ENCODE peak calls at places on chromosomes 7 and 10, in ten cellular contexts. C, Z, T, Y, A, J, G, W, K and O are unnamed samples.

GRCh38 chr7:139119486-139119849 is 9.9 kb upstream of the ZC3HAV1 start:
- DNase-seq in A (no peak), T (no peak), G (no peak), Z (no peak), J (no peak), Y (no peak), K (no peak), C (no peak), W (no peak), O (no peak)

GRCh38 chr10:24953350-24954074 is 1.1 kb upstream of the PRTFDC1 start:
- DNase-seq in K (no peak), A (peak; percentile 88), W (no peak), G (no peak), J (peak; percentile 49), C (no peak), T (no peak), Z (peak; percentile 54), Y (no peak), O (no peak)

GRCh38 chr7:130961128-130961601 is 227.2 kb upstream of the KLF14 start:
- DNase-seq in A (peak; percentile 59), K (no peak), W (no peak), J (peak; percentile 48), Z (no peak), T (peak; percentile 98), G (no peak), C (peak; percentile 88), Y (no peak), O (peak; percentile 93)

GRCh38 chr7:138595454-138595853 is 105.7 kb downstream of the SVOPL start:
- DNase-seq in W (no peak), K (no peak), T (no peak), Y (no peak), G (no peak), C (no peak), A (no peak), J (no peak), Z (no peak), O (no peak)

GRCh38 chr7:110590415-110590814 is 500.5 kb upstream of the LRRN3 start:
- DNase-seq in J (no peak), T (no peak), G (no peak), Y (no peak), K (no peak), Z (no peak), A (no peak), W (no peak), C (no peak), O (no peak)

GRCh38 chr7:80165177-80165576 is 30.5 kb downstream of the GNAI1 start:
- DNase-seq in Y (no peak), W (no peak), A (no peak), Z (no peak), C (no peak), G (no peak), J (no peak), K (no peak), T (no peak), O (no peak)

GRCh38 chr10:72826346-72826745 is 67.2 kb upstream of the OIT3 start:
- DNase-seq in C (no peak), G (no peak), J (no peak), A (no peak), Z (no peak), Y (no peak), T (no peak), K (no peak), W (no peak), O (no peak)

GRCh38 chr7:5595545-5596045 is 172.0 kb upstream of the TNRC18 start:
- DNase-seq in Y (peak; percentile 39), Z (no peak), C (no peak), T (no peak), A (no peak), G (no peak), K (peak; percentile 81), W (no peak), J (peak; percentile 63), O (no peak)

DNA sequence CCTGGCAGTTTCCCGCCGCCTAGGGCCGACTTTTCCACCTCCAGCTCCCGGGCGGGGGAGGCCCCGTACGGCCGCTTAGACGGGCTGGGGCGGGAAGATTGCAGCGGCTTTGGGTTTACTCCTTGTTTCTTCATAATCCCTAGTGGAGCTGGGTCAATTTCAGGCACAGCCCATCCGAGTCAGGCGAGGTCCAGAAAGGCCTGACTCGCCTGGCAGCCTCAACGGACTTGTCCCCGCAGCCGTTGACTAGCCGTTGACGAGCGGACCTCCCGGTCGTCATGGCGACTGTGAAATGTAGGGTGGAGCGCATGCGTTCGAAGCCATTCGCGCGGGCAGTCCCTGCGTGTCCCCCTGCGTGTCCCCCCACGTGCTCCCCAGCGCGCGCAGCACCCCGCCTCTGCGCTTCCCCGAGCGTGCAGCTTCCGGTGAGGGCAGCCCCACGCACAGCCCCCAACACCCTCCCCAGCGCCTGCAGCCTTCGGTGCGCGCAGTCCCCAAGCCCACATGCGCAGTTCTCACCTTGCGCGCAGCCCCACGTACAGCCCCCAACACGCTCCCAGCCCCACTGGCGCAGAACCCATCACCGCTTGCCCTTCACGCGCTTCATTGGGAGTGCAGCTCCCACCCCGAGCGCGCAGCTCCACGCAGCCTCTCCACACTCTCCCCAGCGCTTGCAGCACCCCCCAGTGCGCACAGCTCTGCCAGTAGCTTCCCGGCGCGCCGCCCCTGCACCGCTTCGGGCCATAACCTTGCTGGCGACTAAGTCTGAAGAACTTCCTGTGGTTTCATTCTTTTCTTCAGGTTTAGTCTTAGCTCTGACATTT is 67.8 kb downstream of the TBX20 start:
- DNase-seq in W (no peak), K (peak; percentile 73), A (peak; percentile 76), C (peak; percentile 56), Y (peak; percentile 28), Z (peak; percentile 51), J (peak; percentile 33), T (no peak), G (peak; percentile 83), O (no peak)
- TF ChIP-seq CTCF in W (peak; percentile 22), K (peak; percentile 57), A (no peak), C (peak; percentile 25), Y (peak; percentile 12), Z (no peak), J (no peak), T (no peak), G (peak; percentile 32), O (no peak)

GRCh38 chr10:101047268-101047667 is 14.5 kb upstream of the KAZALD1 start:
- DNase-seq in J (no peak), G (peak; percentile 20), Z (no peak), W (no peak), Y (no peak), K (no peak), C (no peak), A (no peak), T (no peak), O (no peak)

GRCh38 chr10:101052285-101052684 is 9.5 kb upstream of the KAZALD1 start:
- DNase-seq in T (no peak), Z (peak; percentile 58), Y (no peak), J (peak; percentile 61), C (peak; percentile 69), W (no peak), A (peak; percentile 80), G (peak; percentile 21), K (no peak), O (no peak)

GRCh38 chr10:101050206-101051069 is 11.4 kb upstream of the KAZALD1 start:
- DNase-seq in W (no peak), J (peak; percentile 54), K (peak; percentile 87), A (peak; percentile 57), Z (peak; percentile 79), C (peak; percentile 54), Y (peak; percentile 77), T (no peak), G (peak; percentile 52), O (no peak)

GRCh38 chr10:101046332-101047238 is 15.2 kb upstream of the KAZALD1 start:
- DNase-seq in Y (no peak), T (no peak), W (no peak), J (no peak), A (no peak), K (no peak), Z (no peak), G (peak; percentile 13), C (no peak), O (no peak)

DNA sequence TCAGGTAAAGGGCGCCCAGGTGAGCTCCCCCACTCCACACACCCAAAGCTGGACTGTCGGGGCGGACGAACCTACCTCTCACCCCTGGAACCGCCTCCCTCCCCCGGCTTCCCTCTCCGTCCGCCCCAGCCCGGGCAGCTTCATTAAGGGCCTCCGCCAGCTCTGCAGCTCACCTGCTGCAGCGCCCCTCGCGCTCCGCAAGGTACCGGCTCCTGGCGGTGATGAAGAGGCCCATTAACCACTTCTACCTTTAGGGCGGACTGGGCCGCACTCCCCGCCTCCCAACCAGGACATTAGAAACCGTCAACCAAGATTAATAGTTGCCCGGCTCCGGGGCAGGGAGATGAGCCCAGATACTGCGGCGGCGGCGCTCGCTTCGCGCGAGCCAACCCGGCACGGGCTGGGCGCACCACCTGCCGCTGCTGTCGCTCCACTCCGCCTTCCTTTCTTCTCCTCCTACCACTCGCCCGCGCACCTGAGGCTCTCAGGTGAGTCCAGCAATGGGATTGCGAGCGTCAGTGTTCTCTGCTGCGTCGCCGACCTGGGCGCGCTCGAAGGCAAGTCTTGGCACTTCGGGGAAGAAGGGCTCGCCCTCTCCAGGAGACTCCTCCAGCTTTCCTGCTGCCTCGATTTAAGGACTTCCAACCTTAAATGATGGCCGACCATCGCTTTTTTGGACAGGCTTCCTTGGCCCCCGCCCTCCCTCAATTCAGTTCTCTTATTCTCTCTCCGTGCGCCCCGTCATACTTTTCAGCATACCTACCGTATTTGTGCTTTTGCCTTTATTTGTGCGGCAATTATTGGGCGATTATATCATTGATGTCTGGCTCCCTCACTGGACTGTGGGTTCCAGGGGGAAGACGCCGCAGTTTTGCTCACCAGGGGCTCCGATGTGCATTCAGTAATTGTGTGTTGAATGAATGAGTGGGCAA is 13.6 kb upstream of the KAZALD1 start:
- DNase-seq in Y (peak; percentile 60), J (no peak), K (no peak), G (peak; percentile 21), C (no peak), Z (no peak), A (no peak), T (no peak), W (no peak), O (no peak)
- H3K4me3 ChIP-seq in Y (no peak overlapping the region), J (no peak overlapping the region), K (no peak overlapping the region), G (no peak overlapping the region), C (no peak overlapping the region), Z (no peak overlapping the region), A (no peak overlapping the region), T (no peak overlapping the region), W (no peak overlapping the region), O (no peak overlapping the region)

GRCh38 chr7:22110227-22110839 is 164.6 kb upstream of the CDCA7L start:
- DNase-seq in W (peak; percentile 70), Z (peak; percentile 55), J (peak; percentile 94), A (peak; percentile 89), Y (peak; percentile 84), T (peak; percentile 55), G (peak; percentile 44), C (peak; percentile 84), K (peak; percentile 74), O (peak; percentile 61)

GRCh38 chr7:22111661-22112060 is 166.0 kb upstream of the CDCA7L start:
- DNase-seq in J (peak; percentile 14), C (no peak), T (no peak), Z (no peak), W (no peak), K (no peak), A (no peak), G (no peak), Y (no peak), O (no peak)

GRCh38 chr7:22110881-22111280 is 165.2 kb upstream of the CDCA7L start:
- DNase-seq in T (no peak), K (no peak), Z (no peak), G (no peak), A (no peak), Y (no peak), W (no peak), C (no peak), J (peak; percentile 7), O (no peak)

GRCh38 chr7:22108151-22108845 is 162.6 kb upstream of the CDCA7L start:
- DNase-seq in A (no peak), T (no peak), Z (no peak), K (no peak), C (no peak), J (no peak), Y (no peak), G (no peak), W (no peak), O (no peak)

DNA sequence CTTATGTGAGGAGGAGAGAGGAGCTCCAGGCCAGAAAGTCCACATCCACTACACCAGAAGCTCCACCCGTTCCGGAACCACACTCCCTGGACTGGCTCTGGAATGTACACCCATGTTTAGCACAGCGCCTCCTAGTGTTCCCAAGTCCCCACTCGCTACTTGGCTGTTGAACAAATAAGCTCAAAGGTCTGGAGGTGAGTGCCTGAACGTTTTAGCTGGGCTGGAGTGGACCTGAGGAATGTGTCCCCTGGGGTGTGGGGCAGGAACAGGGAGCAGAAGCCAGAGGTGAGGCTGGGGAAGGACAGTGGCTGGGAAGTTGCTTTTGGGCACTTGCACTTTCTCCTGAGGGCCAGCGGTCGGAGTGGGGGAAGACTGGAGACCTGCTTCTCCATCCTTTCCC is 164.1 kb upstream of the CDCA7L start:
- DNase-seq in W (no peak), K (peak; percentile 35), T (no peak), A (peak; percentile 42), Z (peak; percentile 56), G (no peak), Y (peak; percentile 59), C (no peak), J (peak; percentile 72), O (no peak)
- TF ChIP-seq CTCF in W (peak; percentile 46), K (no peak), T (peak; percentile 49), A (peak; percentile 59), Z (no peak), G (peak; percentile 8), Y (no peak), C (peak; percentile 51), J (peak; percentile 71), O (peak; percentile 59)

GRCh38 chr7:128106840-128107239 is 75.6 kb upstream of the LRRC4 start:
- DNase-seq in T (no peak), W (no peak), Z (no peak), C (no peak), J (no peak), G (no peak), A (no peak), Y (no peak), K (no peak), O (no peak)

GRCh38 chr7:128103498-128104108 is 72.4 kb upstream of the LRRC4 start:
- DNase-seq in W (no peak), T (no peak), K (peak; percentile 66), C (peak; percentile 16), A (peak; percentile 53), Z (peak; percentile 70), G (peak; percentile 65), J (peak; percentile 56), Y (no peak), O (no peak)

GRCh38 chr7:128102490-128103291 is 71.5 kb upstream of the LRRC4 start:
- DNase-seq in A (no peak), J (no peak), C (no peak), G (no peak), T (no peak), Z (peak; percentile 36), W (no peak), Y (no peak), K (no peak), O (no peak)

GRCh38 chr7:128105228-128106022 is 74.2 kb upstream of the LRRC4 start:
- DNase-seq in K (no peak), Z (peak; percentile 34), C (no peak), Y (no peak), G (no peak), W (no peak), T (no peak), J (no peak), A (no peak), O (no peak)

DNA sequence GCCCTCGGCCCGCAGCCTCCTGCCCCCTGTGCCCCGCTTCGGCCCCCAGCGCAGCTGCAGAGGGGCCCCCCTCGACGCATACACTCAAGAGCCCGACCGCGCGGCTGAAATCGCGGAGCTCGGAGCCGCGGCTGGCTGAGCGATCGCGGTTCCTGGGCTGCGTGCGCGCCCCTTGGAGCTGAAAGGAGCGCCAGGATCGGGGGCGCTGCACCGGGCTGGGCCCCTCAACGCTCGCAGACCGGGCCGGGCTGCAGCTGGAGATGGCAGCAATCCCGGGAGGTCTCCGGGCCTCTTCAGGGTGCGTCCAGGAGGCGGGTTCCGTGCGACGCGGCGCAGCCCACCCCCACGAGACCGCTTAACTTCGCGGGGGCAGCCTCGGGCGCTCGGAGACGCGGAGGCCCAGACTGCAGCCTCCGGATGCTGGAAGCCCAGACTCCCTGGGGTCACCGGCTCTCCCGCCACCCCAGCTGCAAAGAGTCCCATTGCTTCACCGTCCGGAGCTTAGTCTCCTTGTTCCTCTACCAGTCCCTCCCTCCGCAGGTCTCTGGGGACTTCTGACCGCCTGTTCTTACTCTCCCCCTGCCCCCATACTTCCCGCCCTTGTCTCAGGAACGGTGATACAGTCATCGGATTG is 73.0 kb upstream of the LRRC4 start:
- DNase-seq in K (peak; percentile 61), C (no peak), T (no peak), Z (peak; percentile 65), Y (no peak), W (no peak), A (peak; percentile 36), G (peak; percentile 51), J (peak; percentile 36), O (no peak)
- H3K4me3 ChIP-seq in K (no peak overlapping the region), C (peak overlapping the region; percentile 10), T (peak overlapping the region; percentile 71), Z (peak overlapping the region; percentile 53), Y (no peak overlapping the region), W (peak overlapping the region; percentile 50), A (peak overlapping the region; percentile 32), G (peak overlapping the region; percentile 58), J (peak overlapping the region; percentile 38), O (peak overlapping the region; percentile 55)